ENCODE peak calls at places on chromosomes 11 and 22, in five cellular contexts. Z is IMR-90, A is fibroblast of lung, J is uterus, C is fibroblast of pulmonary artery. B is an unnamed sample.

GRCh38 chr22:44667829-44668189 is 34.2 kb upstream of the PRR5 start:
- DNase-seq in Z (no peak), A (no peak), J (no peak), C (no peak), B (no peak)

GRCh38 chr11:34644669-34645406 is 23.9 kb downstream of the EHF start:
- DNase-seq in Z (peak), A (peak), J (no peak), C (peak), B (no peak)

GRCh38 chr11:109853156-109853776 is 239.9 kb upstream of the ZC3H12C start:
- DNase-seq in Z (peak), A (peak), J (no peak), C (peak), B (peak)

GRCh38 chr11:59680287-59681154 is 11.7 kb upstream of the PATL1 start:
- DNase-seq in Z (peak), A (peak), J (peak), C (peak), B (peak)

GRCh38 chr22:26143801-26144325 is 25.4 kb upstream of the SEZ6L start:
- DNase-seq in Z (no peak), A (no peak), J (no peak), C (no peak), B (no peak)

GRCh38 chr22:37552560-37553163 is 7.6 kb upstream of the CDC42EP1 start:
- DNase-seq in Z (peak), A (peak), J (peak), C (peak), B (peak)

GRCh38 chr22:23773247-23774113 is 831 bp downstream of the MMP11 start:
- DNase-seq in Z (no peak), A (no peak), J (no peak), C (no peak), B (no peak)

GRCh38 chr22:42892571-42893316 is 35.7 kb upstream of the ARFGAP3 start:
- DNase-seq in Z (no peak), A (no peak), J (no peak), C (no peak), B (no peak)

GRCh38 chr11:70297341-70297740 is 26.9 kb downstream of the PPFIA1 start:
- DNase-seq in Z (peak), A (peak), J (no peak), C (no peak), B (no peak)

GRCh38 chr22:33519140-33519973 is 400.9 kb downstream of the LARGE1 start:
- DNase-seq in Z (peak), A (peak), J (peak), C (peak), B (peak)

GRCh38 chr11:103661185-103661584 is 375.3 kb upstream of the DDI1 start:
- DNase-seq in Z (no peak), A (no peak), J (no peak), C (no peak), B (no peak)

GRCh38 chr11:235180-235997 is 753 bp downstream of the SIRT3 start:
- DNase-seq in Z (peak), A (peak), J (no peak), C (peak), B (no peak)

GRCh38 chr11:35045219-35045819 is 93.7 kb upstream of the CD44 start:
- DNase-seq in Z (no peak), A (no peak), J (no peak), C (no peak), B (no peak)

GRCh38 chr11:76807206-76807875 is 24.2 kb downstream of the TSKU start:
- DNase-seq in Z (peak), A (peak), J (peak), C (peak), B (peak)

GRCh38 chr11:67372993-67373915 is at the start of gene CLCF1:
- DNase-seq in Z (peak), A (peak), J (peak), C (peak), B (peak)

GRCh38 chr11:90243534-90243933 is 20.7 kb upstream of the CHORDC1 start:
- DNase-seq in Z (no peak), A (no peak), J (no peak), C (no peak), B (no peak)

GRCh38 chr11:19995131-19995530 is 165.1 kb downstream of the DBX1 start:
- DNase-seq in Z (peak), A (peak), J (no peak), C (peak), B (no peak)

GRCh38 chr11:36729765-36730164 is 131.7 kb upstream of the RAG2 start:
- DNase-seq in Z (no peak), A (no peak), J (no peak), C (no peak), B (no peak)

GRCh38 chr11:114270531-114271270 is 25.5 kb upstream of the NNMT start:
- DNase-seq in Z (no peak), A (no peak), J (no peak), C (no peak), B (no peak)

GRCh38 chr11:34631737-34632104 is 10.8 kb downstream of the EHF start:
- DNase-seq in Z (no peak), A (no peak), J (no peak), C (no peak), B (no peak)

GRCh38 chr11:350723-351255 is 18.5 kb upstream of the B4GALNT4 start:
- DNase-seq in Z (no peak), A (no peak), J (peak), C (no peak), B (no peak)

GRCh38 chr22:46380069-46380468 is 44.6 kb downstream of the TRMU start:
- DNase-seq in Z (no peak), A (no peak), J (no peak), C (no peak), B (no peak)

GRCh38 chr22:24887260-24887659 is 59.2 kb downstream of the LHFPL7 start:
- DNase-seq in Z (no peak), A (no peak), J (no peak), C (no peak), B (no peak)

GRCh38 chr22:45131749-45132148 is 32.0 kb upstream of the NUP50 start:
- DNase-seq in Z (no peak), A (no peak), J (no peak), C (no peak), B (no peak)

GRCh38 chr11:69387409-69387885 is 93.5 kb downstream of the MYEOV start:
- DNase-seq in Z (no peak), A (no peak), J (no peak), C (peak), B (no peak)

GRCh38 chr22:19178065-19178658 is 374 bp downstream of the SLC25A1 start:
- DNase-seq in Z (peak), A (peak), J (no peak), C (no peak), B (peak)

GRCh38 chr11:81080476-81080875 is 1639.6 kb upstream of the TENM4 start:
- DNase-seq in Z (no peak), A (peak), J (no peak), C (no peak), B (no peak)

GRCh38 chr11:68383976-68384501 is 71.6 kb downstream of the LRP5 start:
- DNase-seq in Z (peak), A (peak), J (peak), C (peak), B (peak)

GRCh38 chr11:3686751-3687150 is 15.6 kb upstream of the CHRNA10 start:
- DNase-seq in Z (peak), A (peak), J (no peak), C (no peak), B (no peak)

GRCh38 chr11:33617672-33618362 is 82.8 kb downstream of the C11orf91 start:
- DNase-seq in Z (no peak), A (peak), J (no peak), C (no peak), B (no peak)

GRCh38 chr11:35511666-35512065 is 13.8 kb downstream of the PAMR1 start:
- DNase-seq in Z (peak), A (peak), J (no peak), C (peak), B (no peak)

GRCh38 chr11:61129608-61130523 is 27.6 kb downstream of the CD5 start:
- DNase-seq in Z (peak), A (peak), J (peak), C (peak), B (peak)

GRCh38 chr11:82703796-82704195 is 29.9 kb downstream of the FAM181B start:
- DNase-seq in Z (no peak), A (no peak), J (no peak), C (no peak), B (no peak)

GRCh38 chr11:28833670-28834069 is 725.5 kb downstream of the METTL15 start:
- DNase-seq in Z (peak), A (peak), J (no peak), C (peak), B (no peak)

GRCh38 chr22:46125311-46125710 is 25.0 kb upstream of the PPARA start:
- DNase-seq in Z (no peak), A (no peak), J (no peak), C (no peak), B (no peak)

GRCh38 chr11:112128483-112129121 is 35.3 kb downstream of the IL18 start:
- DNase-seq in Z (peak), A (peak), J (peak), C (peak), B (no peak)

GRCh38 chr11:26621147-26621546 is 49.1 kb upstream of the MUC15 start:
- DNase-seq in Z (peak), A (peak), J (no peak), C (peak), B (no peak)

DNA sequence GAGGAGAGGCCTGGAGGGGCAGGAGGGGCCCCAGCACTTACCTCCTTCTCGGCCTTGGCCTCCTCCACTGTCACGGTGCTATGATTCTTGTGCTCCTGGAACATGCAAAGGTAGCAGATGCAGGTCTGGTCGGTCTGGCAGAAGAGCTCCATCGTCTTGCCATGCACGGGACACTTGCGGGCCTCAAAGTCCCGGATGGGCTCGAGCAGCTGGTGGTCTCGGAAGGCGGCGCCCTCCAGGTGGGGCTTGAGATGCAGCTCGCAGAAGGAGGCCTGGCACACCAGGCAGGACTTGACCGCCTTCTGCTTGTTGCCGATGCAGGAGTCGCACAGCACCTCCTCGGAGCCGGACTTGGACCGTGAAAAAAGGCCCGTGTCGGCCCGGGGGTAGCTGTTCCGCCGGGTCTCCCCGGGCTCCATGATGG is 714 bp downstream of the TRIM29 start:
- DNase-seq in Z (no peak), A (no peak), J (peak), C (no peak), B (no peak)
- H3K4me3 ChIP-seq in Z (no peak), A (no peak), J (no peak), C (no peak), B (no peak)

DNA sequence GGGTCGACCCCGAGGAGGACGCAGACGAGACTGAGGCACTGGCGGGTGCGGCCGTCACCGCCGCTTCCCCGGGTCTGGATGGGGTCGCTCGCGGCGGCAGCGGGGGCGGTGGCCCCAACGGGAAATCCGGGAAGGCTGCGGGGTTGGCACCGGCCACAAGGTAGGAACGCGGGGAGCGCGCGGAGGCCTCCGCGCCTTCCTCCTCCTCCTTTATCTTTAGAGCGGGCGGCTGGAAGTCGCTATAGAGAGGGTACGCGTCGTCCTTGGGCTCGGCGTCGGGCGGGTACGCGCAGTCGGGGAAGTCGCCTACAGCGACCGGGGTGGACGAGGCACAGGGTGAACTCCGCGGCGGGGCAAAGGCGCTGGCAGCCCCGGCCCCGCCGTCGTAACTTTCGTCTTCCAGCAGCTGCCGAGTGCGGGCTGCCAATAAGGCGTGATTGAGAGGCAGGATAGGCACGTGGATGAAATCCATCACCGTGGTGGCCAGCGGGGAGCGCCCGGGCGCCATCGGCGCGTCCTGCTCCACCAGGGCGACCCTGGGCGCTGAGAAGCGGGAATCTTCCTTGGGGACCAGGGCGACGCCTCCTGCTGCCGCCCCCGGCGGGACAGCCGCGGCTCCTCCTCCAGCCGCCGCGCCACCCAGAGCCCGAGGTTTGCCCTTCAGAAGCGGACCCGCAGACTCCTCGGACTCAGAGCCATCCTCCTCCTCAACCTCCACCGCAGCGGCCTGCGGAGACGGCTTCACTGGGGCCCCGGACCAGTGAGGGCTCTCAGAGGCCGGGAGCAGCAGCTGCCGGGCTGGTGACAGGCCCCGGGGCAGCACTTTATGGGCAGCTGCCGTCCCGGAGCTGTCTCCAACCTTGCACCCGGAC is 1.7 kb downstream of the PGR start:
- DNase-seq in Z (no peak), A (no peak), J (peak), C (no peak), B (peak)
- H3K4me3 ChIP-seq in Z (peak), A (peak), J (peak), C (peak), B (peak)

GRCh38 chr11:46212720-46213119 is 64.7 kb upstream of the CREB3L1 start:
- DNase-seq in Z (no peak), A (no peak), J (no peak), C (no peak), B (no peak)

GRCh38 chr11:46216040-46216764 is 61.3 kb upstream of the CREB3L1 start:
- DNase-seq in Z (peak), A (peak), J (no peak), C (peak), B (no peak)

GRCh38 chr11:46210856-46211255 is 66.6 kb upstream of the CREB3L1 start:
- DNase-seq in Z (no peak), A (no peak), J (no peak), C (no peak), B (no peak)

GRCh38 chr11:46216765-46217089 is 60.7 kb upstream of the CREB3L1 start:
- DNase-seq in Z (no peak), A (no peak), J (no peak), C (no peak), B (no peak)

GRCh38 chr11:46215208-46215931 is 62.1 kb upstream of the CREB3L1 start:
- DNase-seq in Z (no peak), A (no peak), J (no peak), C (no peak), B (no peak)
- H3K4me3 ChIP-seq in Z (no peak), A (no peak), J (no peak), C (no peak), B (no peak)

GRCh38 chr11:78823588-78823987 is 248.9 kb upstream of the NARS2 start:
- DNase-seq in Z (no peak), A (no peak), J (no peak), C (peak), B (no peak)
- H3K4me3 ChIP-seq in Z (no peak), A (no peak), J (no peak), C (no peak), B (no peak)

GRCh38 chr11:10566257-10566956 is 2.1 kb downstream of the LYVE1 start:
- DNase-seq in Z (no peak), A (no peak), J (no peak), C (no peak), B (no peak)
- H3K4me3 ChIP-seq in Z (no peak), A (no peak), J (no peak), C (no peak), B (no peak)

GRCh38 chr22:32164084-32164894 is 5.2 kb upstream of the C22orf42 start:
- DNase-seq in Z (no peak), A (no peak), J (no peak), C (no peak), B (peak)
- H3K4me3 ChIP-seq in Z (no peak), A (no peak), J (no peak), C (no peak), B (no peak)

GRCh38 chr11:96050435-96051182 is 126.7 kb upstream of the MTMR2 start:
- DNase-seq in Z (peak), A (peak), J (no peak), C (peak), B (no peak)

GRCh38 chr11:96044311-96044710 is 120.4 kb upstream of the MTMR2 start:
- DNase-seq in Z (no peak), A (no peak), J (no peak), C (no peak), B (no peak)

GRCh38 chr11:96044747-96045146 is 120.8 kb upstream of the MTMR2 start:
- DNase-seq in Z (no peak), A (no peak), J (no peak), C (no peak), B (no peak)

GRCh38 chr11:96049426-96049825 is 125.5 kb upstream of the MTMR2 start:
- DNase-seq in Z (peak), A (peak), J (no peak), C (peak), B (no peak)

DNA sequence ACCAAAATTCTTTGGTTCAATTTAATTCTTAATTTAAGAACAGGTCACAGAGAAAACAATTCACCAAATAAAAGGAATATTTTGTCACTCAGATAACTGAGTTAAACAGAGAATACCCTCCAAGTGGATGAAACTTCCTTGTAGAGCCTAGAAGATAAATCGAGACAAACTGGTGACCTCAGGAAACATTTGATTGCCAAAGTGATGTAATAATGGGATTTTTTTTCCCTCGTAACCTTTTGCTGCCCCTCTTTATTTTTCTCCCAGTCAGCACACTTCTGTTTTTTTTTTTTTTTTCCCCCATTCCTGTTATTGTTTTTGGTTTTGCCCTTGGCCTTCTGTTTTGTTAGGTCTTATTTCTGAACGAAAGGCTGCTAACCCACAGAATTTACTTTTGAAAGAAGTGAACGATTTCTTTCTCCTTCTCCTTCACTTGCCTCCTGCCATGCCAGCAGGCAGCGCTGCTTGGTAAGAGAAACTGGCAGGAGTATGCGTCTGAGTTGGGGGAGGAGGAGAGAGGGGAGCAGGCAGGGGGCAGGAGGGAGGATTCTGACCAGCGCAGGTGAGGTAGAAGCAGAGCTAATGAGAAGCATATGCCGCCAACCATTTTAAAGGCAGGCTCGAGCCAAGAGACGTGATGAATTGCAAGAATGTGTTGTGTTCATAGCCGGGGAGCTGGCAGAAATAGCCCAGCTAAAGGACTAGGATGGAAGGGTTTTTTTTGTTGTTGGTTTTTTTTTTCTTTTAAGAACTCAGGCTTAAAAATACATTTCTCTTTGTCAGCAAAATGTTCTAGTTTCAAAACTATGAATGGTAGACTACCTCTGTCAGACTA is 121.9 kb upstream of the MTMR2 start:
- DNase-seq in Z (peak), A (peak), J (peak), C (peak), B (peak)
- H3K4me3 ChIP-seq in Z (no peak), A (peak), J (peak), C (peak), B (no peak)

DNA sequence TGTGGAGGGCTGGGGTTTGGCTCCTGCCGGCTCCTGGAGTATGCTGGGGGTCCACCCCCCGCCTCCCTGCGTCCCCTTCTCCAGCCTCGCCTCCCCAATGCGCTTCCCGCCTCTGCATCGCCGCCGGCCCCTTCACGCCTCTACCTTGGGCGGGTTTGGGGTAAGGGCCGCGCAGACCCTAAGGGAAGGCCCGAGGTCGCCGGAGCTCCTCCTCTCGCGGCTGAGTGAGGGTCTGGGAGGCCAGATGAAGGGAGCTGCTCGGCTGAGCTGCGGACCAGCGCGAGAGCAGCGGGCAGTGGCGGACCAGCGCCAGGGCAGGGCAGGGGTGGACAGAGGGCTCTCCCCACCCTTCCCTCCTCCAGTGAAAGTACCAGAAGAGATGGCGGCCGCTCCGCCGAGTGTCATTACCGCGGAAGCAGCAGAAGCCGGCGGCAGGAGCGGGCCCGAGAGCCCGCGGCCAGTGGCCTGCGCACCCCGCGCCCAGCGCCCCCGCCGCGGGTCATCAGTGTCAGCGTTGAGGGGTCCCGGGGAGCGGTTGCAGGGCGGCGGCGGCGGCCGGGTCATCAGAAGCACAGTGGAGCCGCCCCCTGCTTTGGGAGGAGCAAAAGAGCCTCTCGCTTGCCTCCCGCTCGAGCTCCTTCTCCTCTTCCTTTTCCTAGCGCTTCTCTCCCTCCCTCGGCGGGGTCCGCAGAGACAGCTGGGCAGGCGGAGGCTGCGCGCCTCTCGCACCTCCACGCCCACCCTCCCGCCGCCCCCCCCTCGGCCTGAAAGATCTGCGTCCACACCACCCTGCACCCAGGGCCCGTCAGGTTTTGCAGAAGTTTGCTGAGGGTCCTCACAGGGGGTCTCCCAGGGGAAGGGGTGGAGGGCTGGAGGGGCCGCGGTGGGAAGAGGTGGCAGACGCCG is 255.7 kb upstream of the CADM1 start:
- DNase-seq in Z (no peak), A (peak), J (peak), C (no peak), B (peak)
- H3K4me3 ChIP-seq in Z (peak), A (peak), J (peak), C (no peak), B (peak)